ENCODE peak calls at places on chromosomes 3 and 15, in seven cellular contexts. P is SK-N-SH, V is H1, G is HepG2, Y is GM12892, I is GM12891, J is GM12878. X is an unnamed sample.

GRCh38 chr3:134315286-134316106 is 58.8 kb downstream of the AMOTL2 start:
- DNase-seq in P (no peak), V (peak), G (no peak), Y (no peak), I (no peak), J (no peak), X (no peak)

GRCh38 chr3:4533489-4534443 is 40.6 kb downstream of the ITPR1 start:
- DNase-seq in P (no peak), V (no peak), G (peak), Y (no peak), I (no peak), J (no peak), X (peak)

GRCh38 chr3:197880361-197881339 is 69.3 kb upstream of the RPL35A start:
- DNase-seq in P (no peak), V (no peak), G (peak), Y (no peak), I (no peak), J (no peak), X (no peak)

GRCh38 chr3:154921351-154921750 is 158.8 kb upstream of the MME start:
- DNase-seq in P (no peak), V (no peak), G (no peak), Y (no peak), I (no peak), J (no peak), X (no peak)

GRCh38 chr3:77303943-77304778 is 264.3 kb downstream of the ROBO2 start:
- DNase-seq in P (no peak), V (no peak), G (no peak), Y (no peak), I (no peak), J (no peak), X (peak)

GRCh38 chr3:43919067-43919466 is 228.3 kb downstream of the ABHD5 start:
- DNase-seq in P (no peak), V (no peak), G (no peak), Y (no peak), I (no peak), J (no peak), X (no peak)

GRCh38 chr3:1118074-1118473 is 25.2 kb downstream of the CNTN6 start:
- DNase-seq in P (no peak), V (no peak), G (no peak), Y (no peak), I (no peak), J (no peak), X (no peak)

GRCh38 chr3:87333393-87333892 is 57.1 kb upstream of the POU1F1 start:
- DNase-seq in P (no peak), V (no peak), G (peak), Y (no peak), I (no peak), J (no peak), X (no peak)

GRCh38 chr3:184260571-184261269 is 633 bp downstream of the CAMK2N2 start:
- DNase-seq in P (peak), V (peak), G (no peak), Y (no peak), I (no peak), J (no peak), X (peak)

GRCh38 chr3:140344601-140345000 is 333.3 kb upstream of the TRIM42 start:
- DNase-seq in P (no peak), V (no peak), G (no peak), Y (no peak), I (no peak), J (no peak), X (no peak)

GRCh38 chr3:152865675-152866074 is 30.7 kb downstream of the P2RY1 start:
- DNase-seq in P (peak), V (no peak), G (no peak), Y (no peak), I (no peak), J (no peak), X (peak)

GRCh38 chr3:42183991-42184621 is 81.9 kb downstream of the CCK start:
- DNase-seq in P (no peak), V (no peak), G (no peak), Y (no peak), I (no peak), J (no peak), X (no peak)

GRCh38 chr3:59992578-59992977 is 942.8 kb upstream of the CFAP20DC start:
- DNase-seq in P (no peak), V (no peak), G (no peak), Y (no peak), I (no peak), J (no peak), X (no peak)

GRCh38 chr15:77659350-77660321 is 26.9 kb upstream of the LINGO1 start:
- DNase-seq in P (peak), V (peak), G (peak), Y (peak), I (peak), J (no peak), X (peak)

GRCh38 chr15:69735126-69735525 is 282.5 kb downstream of the RPLP1 start:
- DNase-seq in P (peak), V (no peak), G (no peak), Y (no peak), I (no peak), J (no peak), X (no peak)

GRCh38 chr3:105118905-105119304 is 247.8 kb upstream of the ALCAM start:
- DNase-seq in P (no peak), V (no peak), G (no peak), Y (no peak), I (no peak), J (no peak), X (no peak)

GRCh38 chr15:81182031-81182745 is 14.5 kb upstream of the IL16 start:
- DNase-seq in P (no peak), V (no peak), G (no peak), Y (no peak), I (no peak), J (no peak), X (no peak)

GRCh38 chr3:130811552-130811951 is 64.9 kb upstream of the PIK3R4 start:
- DNase-seq in P (no peak), V (no peak), G (no peak), Y (no peak), I (no peak), J (no peak), X (no peak)

GRCh38 chr3:62109534-62109933 is 263.8 kb downstream of the FEZF2 start:
- DNase-seq in P (no peak), V (no peak), G (peak), Y (no peak), I (no peak), J (no peak), X (no peak)

GRCh38 chr3:139948467-139948866 is 13.5 kb downstream of the CLSTN2 start:
- DNase-seq in P (no peak), V (no peak), G (no peak), Y (no peak), I (no peak), J (no peak), X (no peak)

GRCh38 chr3:59313365-59313764 is 263.5 kb upstream of the CFAP20DC start:
- DNase-seq in P (peak), V (peak), G (peak), Y (peak), I (peak), J (no peak), X (peak)

GRCh38 chr15:99443768-99444446 is 121.9 kb upstream of the MEF2A start:
- DNase-seq in P (peak), V (peak), G (no peak), Y (no peak), I (no peak), J (no peak), X (no peak)
- TF ChIP-seq TAF1 in P (no peak), V (no peak), G (no peak), Y (no peak), I (no peak), J (no peak), X (no peak)

GRCh38 chr3:31227152-31227581 is 305.6 kb upstream of the STT3B start:
- DNase-seq in P (no peak), V (no peak), G (no peak), Y (no peak), I (no peak), J (peak), X (no peak)

GRCh38 chr3:31223278-31223677 is 309.4 kb upstream of the STT3B start:
- DNase-seq in P (no peak), V (no peak), G (no peak), Y (no peak), I (no peak), J (no peak), X (no peak)

GRCh38 chr3:31226331-31226730 is 306.4 kb upstream of the STT3B start:
- DNase-seq in P (no peak), V (no peak), G (no peak), Y (no peak), I (no peak), J (no peak), X (no peak)

GRCh38 chr3:31224936-31225335 is 307.8 kb upstream of the STT3B start:
- DNase-seq in P (no peak), V (no peak), G (no peak), Y (no peak), I (no peak), J (no peak), X (no peak)

GRCh38 chr3:31225923-31226322 is 306.8 kb upstream of the STT3B start:
- DNase-seq in P (no peak), V (no peak), G (no peak), Y (no peak), I (no peak), J (no peak), X (no peak)
- TF ChIP-seq TAF1 in P (no peak), V (no peak), G (no peak), Y (no peak), I (no peak), J (no peak), X (no peak)

GRCh38 chr3:176840604-176841287 is 356.5 kb downstream of the TBL1XR1 start:
- DNase-seq in P (no peak), V (no peak), G (no peak), Y (no peak), I (no peak), J (no peak), X (no peak)
- TF ChIP-seq TAF1 in P (no peak), V (no peak), G (no peak), Y (no peak), I (no peak), J (no peak), X (no peak)

GRCh38 chr3:196670335-196670734 is 30.8 kb downstream of the NRROS start:
- DNase-seq in P (no peak), V (no peak), G (no peak), Y (no peak), I (no peak), J (no peak), X (no peak)
- TF ChIP-seq TAF1 in P (no peak), V (no peak), G (no peak), Y (no peak), I (no peak), J (no peak), X (no peak)

X was measured in K562.